ENCODE peak calls at places on chromosome 3, in four cellular contexts. D is GM12865, Z is HT1080, C is ACHN. B is an unnamed sample.

GRCh38 chr3:48919215-48920138 is 835 bp downstream of the ARIH2 start:
- DNase-seq in D (peak), Z (peak), C (peak), B (peak)

GRCh38 chr3:118505784-118506183 is 528.9 kb downstream of the IGSF11 start:
- DNase-seq in D (no peak), Z (no peak), C (no peak), B (no peak)

GRCh38 chr3:31724144-31724543 is 191.4 kb downstream of the STT3B start:
- DNase-seq in D (no peak), Z (no peak), C (no peak), B (no peak)

GRCh38 chr3:134354612-134355275 is 19.5 kb downstream of the AMOTL2 start:
- DNase-seq in D (no peak), Z (no peak), C (peak), B (no peak)

GRCh38 chr3:76438971-76439370 is 600.9 kb upstream of the ROBO2 start:
- DNase-seq in D (no peak), Z (peak), C (peak), B (peak)

GRCh38 chr3:9769426-9770275 is at the start of gene CAMK1:
- DNase-seq in D (peak), Z (peak), C (peak), B (peak)

GRCh38 chr3:57958642-57959406 is 49.4 kb upstream of the FLNB start:
- DNase-seq in D (no peak), Z (peak), C (no peak), B (no peak)

GRCh38 chr3:163368168-163368567 is 1710.1 kb downstream of the SI start:
- DNase-seq in D (no peak), Z (peak), C (no peak), B (no peak)

GRCh38 chr3:44104668-44105321 is 136.9 kb upstream of the TOPAZ1 start:
- DNase-seq in D (peak), Z (peak), C (peak), B (peak)

GRCh38 chr3:12759097-12759679 is at the start of gene TMEM40:
- DNase-seq in D (no peak), Z (no peak), C (no peak), B (no peak)

GRCh38 chr3:175002732-175003143 is 143.6 kb downstream of the NAALADL2 start:
- DNase-seq in D (no peak), Z (peak), C (no peak), B (no peak)

GRCh38 chr3:167493240-167493639 is 19.4 kb upstream of the SERPINI2 start:
- DNase-seq in D (peak), Z (peak), C (peak), B (no peak)

GRCh38 chr3:195815169-195815771 is 3.5 kb upstream of the MUC4 start:
- DNase-seq in D (no peak), Z (peak), C (peak), B (no peak)

GRCh38 chr3:65303431-65303830 is 615.6 kb upstream of the ADAMTS9 start:
- DNase-seq in D (no peak), Z (no peak), C (no peak), B (no peak)

B was measured in MM.1S.